ENCODE peak calls at places on chromosomes 7 and 10, in four cellular contexts. One of them, this sample, is unnamed.

GRCh38 chr7:40239755-40240303 is 105.0 kb downstream of the SUGCT start:
- DNase-seq in tibial nerve: no peak
- DNase-seq in adrenal gland: no peak
- DNase-seq in foreskin fibroblast: no peak
- DNase-seq in this sample: no peak

GRCh38 chr7:149404396-149404795 is 56.5 kb downstream of the ZNF777 start:
- DNase-seq in foreskin fibroblast: no peak
- DNase-seq in adrenal gland: no peak
- DNase-seq in tibial nerve: no peak
- DNase-seq in this sample: no peak

GRCh38 chr7:117544061-117544460 is 64.2 kb downstream of the CFTR start:
- DNase-seq in adrenal gland: no peak
- DNase-seq in foreskin fibroblast: no peak
- DNase-seq in tibial nerve: no peak
- DNase-seq in this sample: no peak

GRCh38 chr7:4683043-4683883 is 1.2 kb downstream of the FOXK1 start:
- DNase-seq in tibial nerve: no peak
- DNase-seq in adrenal gland: no peak
- DNase-seq in foreskin fibroblast: peak
- DNase-seq in this sample: no peak

GRCh38 chr10:87657370-87657769 is 2.3 kb upstream of the PAPSS2 start:
- DNase-seq in adrenal gland: peak
- DNase-seq in tibial nerve: no peak
- DNase-seq in foreskin fibroblast: peak
- DNase-seq in this sample: no peak

GRCh38 chr7:147415991-147416390 is 1174.6 kb upstream of the C7orf33 start:
- DNase-seq in adrenal gland: no peak
- DNase-seq in tibial nerve: no peak
- DNase-seq in foreskin fibroblast: peak
- DNase-seq in this sample: no peak

GRCh38 chr10:57314046-57314445 is 953.0 kb upstream of the ZWINT start:
- DNase-seq in adrenal gland: no peak
- DNase-seq in tibial nerve: no peak
- DNase-seq in foreskin fibroblast: no peak
- DNase-seq in this sample: no peak

GRCh38 chr10:11794566-11794965 is 28.6 kb upstream of the PROSER2 start:
- DNase-seq in adrenal gland: no peak
- DNase-seq in foreskin fibroblast: no peak
- DNase-seq in tibial nerve: no peak
- DNase-seq in this sample: no peak

GRCh38 chr10:97724341-97724941 is 10.9 kb downstream of the MARVELD1 start:
- DNase-seq in foreskin fibroblast: peak
- DNase-seq in adrenal gland: no peak
- DNase-seq in tibial nerve: no peak
- DNase-seq in this sample: peak

GRCh38 chr7:139768249-139768824 is 9.5 kb downstream of the HIPK2 start:
- DNase-seq in adrenal gland: no peak
- DNase-seq in tibial nerve: no peak
- DNase-seq in foreskin fibroblast: no peak
- DNase-seq in this sample: no peak

GRCh38 chr7:84613411-84613810 is 418.8 kb upstream of the SEMA3A start:
- DNase-seq in foreskin fibroblast: no peak
- DNase-seq in tibial nerve: no peak
- DNase-seq in adrenal gland: no peak
- DNase-seq in this sample: no peak

GRCh38 chr10:55627526-55628170 is 733.4 kb downstream of the ZWINT start:
- DNase-seq in tibial nerve: no peak
- DNase-seq in foreskin fibroblast: no peak
- DNase-seq in adrenal gland: peak
- DNase-seq in this sample: no peak

GRCh38 chr10:55630491-55631056 is 730.5 kb downstream of the ZWINT start:
- DNase-seq in adrenal gland: peak
- DNase-seq in foreskin fibroblast: no peak
- DNase-seq in tibial nerve: no peak
- DNase-seq in this sample: no peak

GRCh38 chr10:55628260-55628701 is 732.8 kb downstream of the ZWINT start:
- DNase-seq in foreskin fibroblast: no peak
- DNase-seq in adrenal gland: peak
- DNase-seq in tibial nerve: no peak
- DNase-seq in this sample: no peak

GRCh38 chr10:55629792-55630490 is 731.1 kb downstream of the ZWINT start:
- DNase-seq in foreskin fibroblast: no peak
- DNase-seq in adrenal gland: peak
- DNase-seq in tibial nerve: no peak
- DNase-seq in this sample: no peak

GRCh38 chr10:55631071-55631654 is 729.9 kb downstream of the ZWINT start:
- DNase-seq in tibial nerve: no peak
- DNase-seq in foreskin fibroblast: peak
- DNase-seq in adrenal gland: peak
- DNase-seq in this sample: no peak
- H3K4me3 ChIP-seq in tibial nerve: peak
- H3K4me3 ChIP-seq in foreskin fibroblast: peak
- H3K4me3 ChIP-seq in adrenal gland: peak
- H3K4me3 ChIP-seq in this sample: peak

GRCh38 chr10:122021421-122021820 is 32.5 kb downstream of the TACC2 start:
- DNase-seq in foreskin fibroblast: peak
- DNase-seq in adrenal gland: no peak
- DNase-seq in tibial nerve: no peak
- DNase-seq in this sample: no peak
- H3K4me3 ChIP-seq in foreskin fibroblast: peak
- H3K4me3 ChIP-seq in adrenal gland: no peak
- H3K4me3 ChIP-seq in tibial nerve: no peak
- H3K4me3 ChIP-seq in this sample: no peak

GRCh38 chr7:136267822-136268221 is 290.7 kb upstream of the MTPN start:
- DNase-seq in foreskin fibroblast: no peak
- DNase-seq in tibial nerve: no peak
- DNase-seq in adrenal gland: no peak
- DNase-seq in this sample: no peak

GRCh38 chr7:136266457-136266856 is 289.3 kb upstream of the MTPN start:
- DNase-seq in foreskin fibroblast: no peak
- DNase-seq in tibial nerve: no peak
- DNase-seq in adrenal gland: no peak
- DNase-seq in this sample: no peak
- H3K4me3 ChIP-seq in foreskin fibroblast: no peak
- H3K4me3 ChIP-seq in tibial nerve: no peak
- H3K4me3 ChIP-seq in adrenal gland: no peak
- H3K4me3 ChIP-seq in this sample: no peak

GRCh38 chr7:73570521-73570920 is 7.9 kb downstream of the TBL2 start:
- DNase-seq in foreskin fibroblast: no peak
- DNase-seq in tibial nerve: no peak
- DNase-seq in adrenal gland: no peak
- DNase-seq in this sample: no peak

GRCh38 chr7:73567140-73567539 is 9.7 kb upstream of the BCL7B start:
- DNase-seq in foreskin fibroblast: no peak
- DNase-seq in tibial nerve: no peak
- DNase-seq in adrenal gland: no peak
- DNase-seq in this sample: no peak

GRCh38 chr7:73569042-73569608 is 9.3 kb downstream of the TBL2 start:
- DNase-seq in tibial nerve: no peak
- DNase-seq in foreskin fibroblast: no peak
- DNase-seq in adrenal gland: no peak
- DNase-seq in this sample: no peak

GRCh38 chr7:73567701-73568685 is 10.4 kb downstream of the TBL2 start:
- DNase-seq in foreskin fibroblast: no peak
- DNase-seq in adrenal gland: no peak
- DNase-seq in tibial nerve: no peak
- DNase-seq in this sample: no peak

DNA sequence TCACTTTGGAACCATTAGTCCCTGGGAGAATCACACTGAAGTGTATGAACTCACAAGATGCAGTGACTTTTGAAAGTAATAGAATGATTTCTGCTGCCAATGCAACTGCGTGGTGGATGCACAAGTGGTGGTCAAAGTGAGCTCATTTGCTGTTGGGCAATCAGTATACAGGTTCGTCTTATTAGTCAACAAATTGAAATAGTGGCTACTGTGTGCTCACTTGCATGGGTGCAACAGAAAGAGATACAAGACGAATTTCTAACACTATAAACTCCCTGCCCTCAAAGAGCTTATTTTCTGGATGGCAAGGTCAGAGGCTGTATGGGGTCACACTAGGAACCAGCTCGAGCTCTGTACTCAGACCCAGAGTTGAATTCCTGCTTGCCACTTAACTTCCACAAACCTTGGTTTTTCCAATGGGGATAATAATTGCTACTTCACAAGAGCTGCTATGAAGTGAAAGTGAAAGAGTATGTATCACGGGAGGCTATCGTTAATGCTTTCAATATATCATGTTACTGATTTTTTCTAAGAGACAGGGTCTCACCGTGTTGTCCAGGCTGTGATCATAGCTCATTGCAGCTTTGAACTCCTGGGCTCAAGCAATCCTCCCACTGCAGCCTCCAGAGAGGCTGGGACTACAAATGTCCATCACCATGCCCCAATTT is 8.3 kb upstream of the BCL7B start:
- DNase-seq in adrenal gland: no peak
- DNase-seq in foreskin fibroblast: no peak
- DNase-seq in tibial nerve: no peak
- DNase-seq in this sample: no peak
- H3K4me3 ChIP-seq in adrenal gland: no peak
- H3K4me3 ChIP-seq in foreskin fibroblast: no peak
- H3K4me3 ChIP-seq in tibial nerve: no peak
- H3K4me3 ChIP-seq in this sample: no peak

GRCh38 chr10:124419635-124420034 is 912 bp upstream of the OAT start:
- DNase-seq in adrenal gland: no peak
- DNase-seq in foreskin fibroblast: no peak
- DNase-seq in tibial nerve: no peak
- DNase-seq in this sample: no peak
- H3K4me3 ChIP-seq in adrenal gland: no peak
- H3K4me3 ChIP-seq in foreskin fibroblast: no peak
- H3K4me3 ChIP-seq in tibial nerve: peak
- H3K4me3 ChIP-seq in this sample: no peak

GRCh38 chr10:71474702-71475242 is 78.1 kb downstream of the CDH23 start:
- DNase-seq in adrenal gland: no peak
- DNase-seq in foreskin fibroblast: no peak
- DNase-seq in tibial nerve: no peak
- DNase-seq in this sample: no peak
- H3K4me3 ChIP-seq in adrenal gland: no peak
- H3K4me3 ChIP-seq in foreskin fibroblast: no peak
- H3K4me3 ChIP-seq in tibial nerve: no peak
- H3K4me3 ChIP-seq in this sample: no peak

GRCh38 chr10:43627942-43628341 is 20.7 kb downstream of the ZNF32 start:
- DNase-seq in adrenal gland: no peak
- DNase-seq in tibial nerve: no peak
- DNase-seq in foreskin fibroblast: no peak
- DNase-seq in this sample: no peak
- H3K4me3 ChIP-seq in adrenal gland: no peak
- H3K4me3 ChIP-seq in tibial nerve: no peak
- H3K4me3 ChIP-seq in foreskin fibroblast: no peak
- H3K4me3 ChIP-seq in this sample: no peak

GRCh38 chr10:52488606-52489485 is 174.8 kb downstream of the DKK1 start:
- DNase-seq in adrenal gland: no peak
- DNase-seq in tibial nerve: no peak
- DNase-seq in foreskin fibroblast: peak
- DNase-seq in this sample: no peak
- H3K4me3 ChIP-seq in adrenal gland: no peak
- H3K4me3 ChIP-seq in tibial nerve: no peak
- H3K4me3 ChIP-seq in foreskin fibroblast: no peak
- H3K4me3 ChIP-seq in this sample: no peak

This sample was measured in skeletal muscle cell.